ENCODE peak calls at places on chromosomes 5 and 9, in nine cellular contexts. One of them, this sample, is unnamed.

GRCh38 chr5:172162348-172162747 is 25.7 kb downstream of the STK10 start:
- DNase-seq in Calu3: no peak
- DNase-seq in OCI-LY7: no peak
- DNase-seq in WERI-Rb-1: no peak
- DNase-seq in Panc1: no peak
- DNase-seq in neural crest cell: no peak
- DNase-seq in AG09319: no peak
- DNase-seq in psoas muscle: no peak
- DNase-seq in A549: peak
- DNase-seq in this sample: no peak

GRCh38 chr5:150262502-150262901 is 27.1 kb downstream of the CAMK2A start:
- DNase-seq in Calu3: no peak
- DNase-seq in OCI-LY7: no peak
- DNase-seq in WERI-Rb-1: no peak
- DNase-seq in Panc1: no peak
- DNase-seq in neural crest cell: no peak
- DNase-seq in AG09319: no peak
- DNase-seq in psoas muscle: no peak
- DNase-seq in A549: no peak
- DNase-seq in this sample: no peak

GRCh38 chr5:24226492-24226891 is 418.3 kb downstream of the CDH10 start:
- DNase-seq in Calu3: no peak
- DNase-seq in OCI-LY7: no peak
- DNase-seq in WERI-Rb-1: no peak
- DNase-seq in Panc1: no peak
- DNase-seq in neural crest cell: no peak
- DNase-seq in AG09319: no peak
- DNase-seq in psoas muscle: no peak
- DNase-seq in A549: no peak
- DNase-seq in this sample: peak

GRCh38 chr5:11955386-11955785 is 51.1 kb upstream of the CTNND2 start:
- DNase-seq in Calu3: no peak
- DNase-seq in OCI-LY7: no peak
- DNase-seq in WERI-Rb-1: no peak
- DNase-seq in Panc1: no peak
- DNase-seq in neural crest cell: no peak
- DNase-seq in AG09319: no peak
- DNase-seq in psoas muscle: no peak
- DNase-seq in A549: no peak
- DNase-seq in this sample: no peak

GRCh38 chr9:36499156-36499886 is 73.4 kb upstream of the MELK start:
- DNase-seq in Calu3: no peak
- DNase-seq in OCI-LY7: peak
- DNase-seq in WERI-Rb-1: peak
- DNase-seq in Panc1: no peak
- DNase-seq in neural crest cell: peak
- DNase-seq in AG09319: no peak
- DNase-seq in psoas muscle: no peak
- DNase-seq in A549: no peak
- DNase-seq in this sample: no peak

GRCh38 chr9:68575821-68576220 is 35.1 kb upstream of the TMEM252 start:
- DNase-seq in Calu3: no peak
- DNase-seq in OCI-LY7: no peak
- DNase-seq in WERI-Rb-1: no peak
- DNase-seq in Panc1: no peak
- DNase-seq in neural crest cell: no peak
- DNase-seq in AG09319: no peak
- DNase-seq in psoas muscle: no peak
- DNase-seq in A549: no peak
- DNase-seq in this sample: no peak

GRCh38 chr9:76369583-76369982 is 24.6 kb downstream of the RFK start:
- DNase-seq in Calu3: peak
- DNase-seq in OCI-LY7: peak
- DNase-seq in WERI-Rb-1: peak
- DNase-seq in Panc1: no peak
- DNase-seq in neural crest cell: no peak
- DNase-seq in AG09319: no peak
- DNase-seq in psoas muscle: no peak
- DNase-seq in A549: no peak
- DNase-seq in this sample: no peak

GRCh38 chr5:100576217-100576751 is 41.1 kb downstream of the FAM174A start:
- DNase-seq in Calu3: no peak
- DNase-seq in OCI-LY7: no peak
- DNase-seq in WERI-Rb-1: no peak
- DNase-seq in Panc1: no peak
- DNase-seq in neural crest cell: no peak
- DNase-seq in AG09319: no peak
- DNase-seq in psoas muscle: no peak
- DNase-seq in A549: no peak
- DNase-seq in this sample: no peak

GRCh38 chr5:83513081-83513480 is 41.5 kb downstream of the VCAN start:
- DNase-seq in Calu3: no peak
- DNase-seq in OCI-LY7: no peak
- DNase-seq in WERI-Rb-1: no peak
- DNase-seq in Panc1: no peak
- DNase-seq in neural crest cell: no peak
- DNase-seq in AG09319: no peak
- DNase-seq in psoas muscle: no peak
- DNase-seq in A549: no peak
- DNase-seq in this sample: no peak

GRCh38 chr5:169272731-169273401 is 28.1 kb downstream of the SLIT3 start:
- DNase-seq in Calu3: no peak
- DNase-seq in OCI-LY7: no peak
- DNase-seq in WERI-Rb-1: no peak
- DNase-seq in Panc1: no peak
- DNase-seq in neural crest cell: no peak
- DNase-seq in AG09319: no peak
- DNase-seq in psoas muscle: no peak
- DNase-seq in A549: no peak
- DNase-seq in this sample: no peak

GRCh38 chr9:133509179-133510083 is 15.3 kb downstream of the MYMK start:
- DNase-seq in Calu3: peak
- DNase-seq in OCI-LY7: peak
- DNase-seq in WERI-Rb-1: no peak
- DNase-seq in Panc1: no peak
- DNase-seq in neural crest cell: no peak
- DNase-seq in AG09319: no peak
- DNase-seq in psoas muscle: peak
- DNase-seq in A549: no peak
- DNase-seq in this sample: no peak

GRCh38 chr5:170741801-170742200 is 41.7 kb upstream of the GABRP start:
- DNase-seq in Calu3: no peak
- DNase-seq in OCI-LY7: no peak
- DNase-seq in WERI-Rb-1: no peak
- DNase-seq in Panc1: no peak
- DNase-seq in neural crest cell: no peak
- DNase-seq in AG09319: no peak
- DNase-seq in psoas muscle: no peak
- DNase-seq in A549: no peak
- DNase-seq in this sample: no peak

GRCh38 chr9:135256568-135257354 is 169.3 kb downstream of the OLFM1 start:
- DNase-seq in Calu3: no peak
- DNase-seq in OCI-LY7: no peak
- DNase-seq in WERI-Rb-1: no peak
- DNase-seq in Panc1: no peak
- DNase-seq in neural crest cell: no peak
- DNase-seq in AG09319: no peak
- DNase-seq in psoas muscle: peak
- DNase-seq in A549: no peak
- DNase-seq in this sample: no peak

GRCh38 chr5:170287532-170287931 is 10.0 kb downstream of the LCP2 start:
- DNase-seq in Calu3: no peak
- DNase-seq in OCI-LY7: no peak
- DNase-seq in WERI-Rb-1: no peak
- DNase-seq in Panc1: no peak
- DNase-seq in neural crest cell: no peak
- DNase-seq in AG09319: no peak
- DNase-seq in psoas muscle: peak
- DNase-seq in A549: no peak
- DNase-seq in this sample: peak

DNA sequence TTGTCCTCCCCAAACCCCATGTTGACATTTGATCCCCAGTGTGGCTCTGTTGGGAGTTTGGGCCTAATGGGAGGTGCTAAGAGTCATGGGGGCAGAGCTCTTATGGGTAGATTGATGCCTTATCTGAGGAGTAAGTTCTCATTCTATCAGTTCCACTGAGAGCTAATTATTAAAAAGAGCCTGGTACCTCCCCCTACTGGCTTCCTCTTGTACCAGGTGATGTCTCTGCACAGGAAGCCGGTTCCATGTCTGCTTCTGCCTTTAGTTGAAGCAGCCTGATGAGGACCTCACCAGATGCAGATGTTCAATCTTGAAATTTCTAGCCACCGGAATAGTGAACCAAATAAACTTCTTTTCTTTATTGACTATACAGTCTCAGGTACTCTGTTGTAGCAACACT is 10.8 kb downstream of the GABRB2 start:
- DNase-seq in Calu3: no peak
- DNase-seq in OCI-LY7: peak
- DNase-seq in WERI-Rb-1: no peak
- DNase-seq in Panc1: no peak
- DNase-seq in neural crest cell: no peak
- DNase-seq in AG09319: no peak
- DNase-seq in psoas muscle: no peak
- DNase-seq in A549: no peak
- DNase-seq in this sample: no peak
- TF ChIP-seq CTCF in Calu3: no peak
- TF ChIP-seq CTCF in OCI-LY7: peak
- TF ChIP-seq CTCF in WERI-Rb-1: no peak
- TF ChIP-seq CTCF in Panc1: peak
- TF ChIP-seq CTCF in neural crest cell: peak
- TF ChIP-seq CTCF in AG09319: no peak
- TF ChIP-seq CTCF in psoas muscle: no peak
- TF ChIP-seq CTCF in A549: no peak
- TF ChIP-seq CTCF in this sample: no peak

GRCh38 chr5:139246394-139246793 is 47.1 kb upstream of the MATR3 start:
- DNase-seq in Calu3: peak
- DNase-seq in OCI-LY7: no peak
- DNase-seq in WERI-Rb-1: no peak
- DNase-seq in Panc1: no peak
- DNase-seq in neural crest cell: no peak
- DNase-seq in AG09319: no peak
- DNase-seq in psoas muscle: peak
- DNase-seq in A549: no peak
- DNase-seq in this sample: peak

GRCh38 chr5:139243425-139243965 is 45.3 kb upstream of the SIL1 start:
- DNase-seq in Calu3: no peak
- DNase-seq in OCI-LY7: no peak
- DNase-seq in WERI-Rb-1: no peak
- DNase-seq in Panc1: no peak
- DNase-seq in neural crest cell: no peak
- DNase-seq in AG09319: peak
- DNase-seq in psoas muscle: no peak
- DNase-seq in A549: no peak
- DNase-seq in this sample: peak

GRCh38 chr5:139248826-139249453 is 44.6 kb upstream of the MATR3 start:
- DNase-seq in Calu3: no peak
- DNase-seq in OCI-LY7: no peak
- DNase-seq in WERI-Rb-1: no peak
- DNase-seq in Panc1: no peak
- DNase-seq in neural crest cell: no peak
- DNase-seq in AG09319: no peak
- DNase-seq in psoas muscle: no peak
- DNase-seq in A549: no peak
- DNase-seq in this sample: no peak

GRCh38 chr5:139241139-139241538 is 43.0 kb upstream of the SIL1 start:
- DNase-seq in Calu3: no peak
- DNase-seq in OCI-LY7: no peak
- DNase-seq in WERI-Rb-1: peak
- DNase-seq in Panc1: no peak
- DNase-seq in neural crest cell: no peak
- DNase-seq in AG09319: no peak
- DNase-seq in psoas muscle: no peak
- DNase-seq in A549: no peak
- DNase-seq in this sample: no peak

GRCh38 chr5:139245637-139246335 is 47.6 kb upstream of the SIL1 start:
- DNase-seq in Calu3: no peak
- DNase-seq in OCI-LY7: no peak
- DNase-seq in WERI-Rb-1: no peak
- DNase-seq in Panc1: no peak
- DNase-seq in neural crest cell: no peak
- DNase-seq in AG09319: no peak
- DNase-seq in psoas muscle: no peak
- DNase-seq in A549: no peak
- DNase-seq in this sample: no peak
- TF ChIP-seq CTCF in Calu3: no peak
- TF ChIP-seq CTCF in OCI-LY7: no peak
- TF ChIP-seq CTCF in WERI-Rb-1: no peak
- TF ChIP-seq CTCF in Panc1: no peak
- TF ChIP-seq CTCF in neural crest cell: no peak
- TF ChIP-seq CTCF in AG09319: no peak
- TF ChIP-seq CTCF in psoas muscle: no peak
- TF ChIP-seq CTCF in A549: no peak
- TF ChIP-seq CTCF in this sample: no peak

GRCh38 chr9:38662763-38663593 is 42.6 kb upstream of the ANKRD18A start:
- DNase-seq in Calu3: no peak
- DNase-seq in OCI-LY7: no peak
- DNase-seq in WERI-Rb-1: no peak
- DNase-seq in Panc1: no peak
- DNase-seq in neural crest cell: no peak
- DNase-seq in AG09319: no peak
- DNase-seq in psoas muscle: no peak
- DNase-seq in A549: peak
- DNase-seq in this sample: peak
- TF ChIP-seq CTCF in Calu3: no peak
- TF ChIP-seq CTCF in OCI-LY7: no peak
- TF ChIP-seq CTCF in WERI-Rb-1: peak
- TF ChIP-seq CTCF in Panc1: peak
- TF ChIP-seq CTCF in neural crest cell: peak
- TF ChIP-seq CTCF in AG09319: peak
- TF ChIP-seq CTCF in psoas muscle: no peak
- TF ChIP-seq CTCF in A549: peak
- TF ChIP-seq CTCF in this sample: no peak

GRCh38 chr9:113369583-113370140 is 7.1 kb downstream of the HDHD3 start:
- DNase-seq in Calu3: no peak
- DNase-seq in OCI-LY7: no peak
- DNase-seq in WERI-Rb-1: no peak
- DNase-seq in Panc1: no peak
- DNase-seq in neural crest cell: no peak
- DNase-seq in AG09319: no peak
- DNase-seq in psoas muscle: no peak
- DNase-seq in A549: no peak
- DNase-seq in this sample: no peak

GRCh38 chr9:113370806-113371325 is 5.9 kb downstream of the HDHD3 start:
- DNase-seq in Calu3: no peak
- DNase-seq in OCI-LY7: no peak
- DNase-seq in WERI-Rb-1: no peak
- DNase-seq in Panc1: no peak
- DNase-seq in neural crest cell: no peak
- DNase-seq in AG09319: no peak
- DNase-seq in psoas muscle: no peak
- DNase-seq in A549: no peak
- DNase-seq in this sample: no peak

GRCh38 chr9:113373255-113373654 is 3.5 kb downstream of the HDHD3 start:
- DNase-seq in Calu3: no peak
- DNase-seq in OCI-LY7: no peak
- DNase-seq in WERI-Rb-1: no peak
- DNase-seq in Panc1: no peak
- DNase-seq in neural crest cell: no peak
- DNase-seq in AG09319: no peak
- DNase-seq in psoas muscle: no peak
- DNase-seq in A549: no peak
- DNase-seq in this sample: no peak

GRCh38 chr9:113373676-113374392 is 3.0 kb downstream of the HDHD3 start:
- DNase-seq in Calu3: no peak
- DNase-seq in OCI-LY7: no peak
- DNase-seq in WERI-Rb-1: no peak
- DNase-seq in Panc1: no peak
- DNase-seq in neural crest cell: no peak
- DNase-seq in AG09319: no peak
- DNase-seq in psoas muscle: no peak
- DNase-seq in A549: no peak
- DNase-seq in this sample: no peak

GRCh38 chr9:113372059-113372458 is 4.7 kb downstream of the HDHD3 start:
- DNase-seq in Calu3: no peak
- DNase-seq in OCI-LY7: no peak
- DNase-seq in WERI-Rb-1: no peak
- DNase-seq in Panc1: no peak
- DNase-seq in neural crest cell: no peak
- DNase-seq in AG09319: no peak
- DNase-seq in psoas muscle: no peak
- DNase-seq in A549: no peak
- DNase-seq in this sample: no peak
- TF ChIP-seq CTCF in Calu3: no peak
- TF ChIP-seq CTCF in OCI-LY7: no peak
- TF ChIP-seq CTCF in WERI-Rb-1: no peak
- TF ChIP-seq CTCF in Panc1: no peak
- TF ChIP-seq CTCF in neural crest cell: no peak
- TF ChIP-seq CTCF in AG09319: no peak
- TF ChIP-seq CTCF in psoas muscle: no peak
- TF ChIP-seq CTCF in A549: no peak
- TF ChIP-seq CTCF in this sample: no peak